ENCODE peak calls at places on chromosomes 2 and 18, in six cellular contexts. Y, Q, I, M, J and D are unnamed samples. For H3K27me3, the result is how much of the 10 kb centered on the place peaks cover.

GRCh38 chr2:98601532-98602132 is 6.7 kb downstream of the COA5 start:
- DNase-seq in Y (no peak), Q (no peak), I (no peak), M (peak), J (peak), D (peak)

GRCh38 chr2:12325806-12326205 is 390.9 kb upstream of the TRIB2 start:
- DNase-seq in Y (no peak), Q (no peak), I (no peak), M (no peak), J (no peak), D (no peak)

GRCh38 chr2:140786585-140786984 is 1344.2 kb downstream of the LRP1B start:
- DNase-seq in Y (no peak), Q (no peak), I (no peak), M (no peak), J (peak), D (no peak)

GRCh38 chr2:96548558-96549465 is 12.3 kb downstream of the ARID5A start:
- DNase-seq in Y (no peak), Q (peak), I (no peak), M (no peak), J (no peak), D (no peak)

GRCh38 chr2:191539068-191539467 is 138.9 kb upstream of the NABP1 start:
- DNase-seq in Y (no peak), Q (no peak), I (no peak), M (no peak), J (peak), D (peak)

GRCh38 chr2:85009019-85009618 is 38.2 kb downstream of the KCMF1 start:
- DNase-seq in Y (no peak), Q (no peak), I (no peak), M (no peak), J (no peak), D (no peak)

GRCh38 chr2:165868211-165868610 is 74.2 kb upstream of the GALNT3 start:
- DNase-seq in Y (no peak), Q (no peak), I (no peak), M (no peak), J (no peak), D (no peak)

GRCh38 chr2:2742745-2743144 is 411.7 kb upstream of the MYT1L start:
- DNase-seq in Y (no peak), Q (no peak), I (no peak), M (no peak), J (no peak), D (no peak)

GRCh38 chr2:11962707-11963358 is 216.4 kb downstream of the LPIN1 start:
- DNase-seq in Y (no peak), Q (no peak), I (no peak), M (no peak), J (no peak), D (no peak)

GRCh38 chr2:114005110-114005783 is 115.4 kb downstream of the ACTR3 start:
- DNase-seq in Y (no peak), Q (no peak), I (no peak), M (no peak), J (no peak), D (no peak)

GRCh38 chr2:109089602-109090300 is 39.3 kb upstream of the SH3RF3 start:
- DNase-seq in Y (no peak), Q (no peak), I (no peak), M (no peak), J (no peak), D (no peak)

GRCh38 chr2:109516445-109517117 is 97.2 kb downstream of the SEPTIN10 start:
- DNase-seq in Y (no peak), Q (no peak), I (no peak), M (no peak), J (peak), D (peak)

GRCh38 chr2:216492951-216493685 is 5.5 kb upstream of the RPL37A start:
- DNase-seq in Y (no peak), Q (no peak), I (no peak), M (no peak), J (no peak), D (no peak)

GRCh38 chr2:221943078-221943810 is 355.6 kb downstream of the PAX3 start:
- DNase-seq in Y (no peak), Q (no peak), I (peak), M (no peak), J (no peak), D (no peak)

GRCh38 chr18:21740474-21740723 is 193 bp upstream of the MIB1 start:
- DNase-seq in Y (peak), Q (peak), I (peak), M (no peak), J (peak), D (no peak)

GRCh38 chr2:144151877-144152276 is 368.0 kb downstream of the ZEB2 start:
- DNase-seq in Y (no peak), Q (no peak), I (no peak), M (no peak), J (no peak), D (no peak)

GRCh38 chr2:161030260-161031063 is 129.8 kb upstream of the TANK start:
- DNase-seq in Y (no peak), Q (no peak), I (peak), M (peak), J (no peak), D (no peak)

GRCh38 chr2:27800856-27801255 is 29.3 kb downstream of the MRPL33 start:
- DNase-seq in Y (no peak), Q (no peak), I (no peak), M (no peak), J (no peak), D (no peak)

GRCh38 chr2:7013761-7014160 is 96.5 kb downstream of the RNF144A start:
- DNase-seq in Y (no peak), Q (no peak), I (no peak), M (no peak), J (no peak), D (no peak)

GRCh38 chr2:230360028-230360427 is 33.0 kb downstream of the SP140L start:
- DNase-seq in Y (no peak), Q (no peak), I (no peak), M (no peak), J (no peak), D (no peak)

GRCh38 chr2:70124983-70125480 is 37.8 kb downstream of the PCBP1 start:
- DNase-seq in Y (no peak), Q (peak), I (peak), M (peak), J (peak), D (no peak)

GRCh38 chr2:151175857-151176256 is 85.8 kb downstream of the RBM43 start:
- DNase-seq in Y (no peak), Q (no peak), I (no peak), M (no peak), J (no peak), D (no peak)

GRCh38 chr2:102618452-102619413 is 620 bp upstream of the SLC9A2 start:
- DNase-seq in Y (no peak), Q (peak), I (no peak), M (no peak), J (peak), D (peak)

GRCh38 chr18:27778441-27778840 is 398.5 kb downstream of the CDH2 start:
- DNase-seq in Y (no peak), Q (no peak), I (no peak), M (no peak), J (peak), D (no peak)

GRCh38 chr2:65070172-65070830 is 14.1 kb downstream of the CEP68 start:
- DNase-seq in Y (no peak), Q (no peak), I (no peak), M (no peak), J (no peak), D (no peak)

GRCh38 chr18:79540914-79541301 is 138.7 kb upstream of the CTDP1 start:
- DNase-seq in Y (no peak), Q (no peak), I (peak), M (peak), J (no peak), D (no peak)

GRCh38 chr2:197131558-197131855 is 179.1 kb downstream of the ANKRD44 start:
- DNase-seq in Y (no peak), Q (no peak), I (no peak), M (no peak), J (no peak), D (no peak)

GRCh38 chr2:180829261-180829660 is 151.1 kb upstream of the UBE2E3 start:
- DNase-seq in Y (no peak), Q (no peak), I (no peak), M (no peak), J (no peak), D (no peak)

GRCh38 chr2:241272298-241272721 is 43.2 kb downstream of the HDLBP start:
- DNase-seq in Y (no peak), Q (peak), I (peak), M (peak), J (peak), D (no peak)

GRCh38 chr2:119871725-119872124 is 112.0 kb downstream of the PTPN4 start:
- DNase-seq in Y (no peak), Q (no peak), I (no peak), M (no peak), J (no peak), D (no peak)

GRCh38 chr2:237494066-237494465 is 7.0 kb downstream of the MLPH start:
- DNase-seq in Y (no peak), Q (no peak), I (no peak), M (no peak), J (no peak), D (no peak)

GRCh38 chr2:176554107-176555048 is 285.1 kb downstream of the MTX2 start:
- DNase-seq in Y (no peak), Q (no peak), I (no peak), M (no peak), J (peak), D (no peak)

GRCh38 chr18:74331404-74331803 is 15.8 kb downstream of the C18orf63 start:
- DNase-seq in Y (no peak), Q (no peak), I (no peak), M (no peak), J (peak), D (no peak)

GRCh38 chr2:212451786-212452200 is 86.8 kb downstream of the ERBB4 start:
- DNase-seq in Y (no peak), Q (no peak), I (no peak), M (no peak), J (peak), D (no peak)

GRCh38 chr18:59672125-59672769 is 25.0 kb downstream of the CCBE1 start:
- DNase-seq in Y (no peak), Q (no peak), I (no peak), M (no peak), J (no peak), D (no peak)

GRCh38 chr2:143177081-143177786 is 48.0 kb downstream of the ARHGAP15 start:
- DNase-seq in Y (no peak), Q (no peak), I (no peak), M (no peak), J (no peak), D (no peak)

GRCh38 chr2:201185863-201186262 is 2.9 kb downstream of the CASP10 start:
- DNase-seq in Y (no peak), Q (no peak), I (no peak), M (no peak), J (no peak), D (no peak)

GRCh38 chr2:26636935-26637334 is 4.2 kb downstream of the CIB4 start:
- DNase-seq in Y (no peak), Q (no peak), I (no peak), M (no peak), J (no peak), D (no peak)

GRCh38 chr2:26633351-26633945 is 7.7 kb downstream of the CIB4 start:
- DNase-seq in Y (no peak), Q (peak), I (no peak), M (no peak), J (no peak), D (no peak)

GRCh38 chr2:26633993-26634392 is 7.2 kb downstream of the CIB4 start:
- DNase-seq in Y (no peak), Q (no peak), I (no peak), M (no peak), J (no peak), D (no peak)

GRCh38 chr2:26634636-26635230 is 6.4 kb downstream of the CIB4 start:
- DNase-seq in Y (no peak), Q (peak), I (no peak), M (no peak), J (no peak), D (no peak)

GRCh38 chr2:26635401-26635800 is 5.8 kb downstream of the CIB4 start:
- DNase-seq in Y (no peak), Q (no peak), I (no peak), M (no peak), J (no peak), D (no peak)
- H3K27me3 ChIP-seq in Y (under half), Q (under half), I (under half), M (under half), J (under half), D (under half)

DNA sequence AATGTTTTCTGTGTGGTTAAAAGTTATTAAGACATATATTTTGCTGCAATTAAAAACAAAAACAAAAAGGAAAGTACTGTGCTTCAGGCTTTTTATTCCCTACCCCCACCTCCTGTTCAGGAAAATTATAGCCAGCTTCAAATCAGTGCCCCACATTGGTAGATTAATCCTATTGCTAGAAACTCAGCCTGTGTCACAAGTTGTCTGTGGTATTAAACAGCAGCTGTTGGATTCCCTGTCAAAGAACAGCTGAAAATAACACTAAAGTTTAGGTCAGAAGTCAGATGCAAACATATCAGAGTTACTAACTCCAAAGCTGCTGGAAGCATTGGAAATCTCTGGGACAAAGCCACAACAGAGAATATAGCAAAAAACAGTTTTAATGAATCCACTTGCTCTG is 798 bp upstream of the CCDC141 start:
- DNase-seq in Y (no peak), Q (no peak), I (no peak), M (no peak), J (no peak), D (no peak)
- H3K4me3 ChIP-seq in Y (no peak), Q (no peak), I (no peak), M (peak), J (peak), D (no peak)

DNA sequence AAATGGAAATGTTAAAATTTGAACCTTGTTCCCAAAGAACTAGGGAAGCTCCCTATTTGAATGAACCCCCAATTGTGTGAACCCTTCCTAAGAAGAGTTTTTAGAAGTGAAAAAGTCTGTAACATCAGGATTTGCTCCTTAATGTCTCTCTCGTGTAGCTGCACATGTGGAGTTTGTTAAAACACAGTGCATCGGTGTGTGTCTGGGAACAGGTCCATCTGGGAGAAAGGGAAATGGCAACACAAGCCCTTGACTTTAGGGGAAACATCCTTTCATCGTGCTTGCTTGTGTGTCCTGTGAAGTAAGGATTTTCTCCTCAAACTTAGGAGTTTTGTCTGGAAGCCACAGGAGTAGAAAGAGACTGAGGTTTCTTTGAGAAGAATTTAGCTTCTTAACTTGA is 203.9 kb downstream of the PRKCE start:
- DNase-seq in Y (no peak), Q (no peak), I (no peak), M (no peak), J (no peak), D (no peak)
- H3K27ac ChIP-seq in Y (no peak), Q (no peak), I (no peak), M (no peak), J (no peak), D (no peak)

GRCh38 chr2:157304811-157305712 is 20.6 kb downstream of the ERMN start:
- DNase-seq in Y (no peak), Q (no peak), I (no peak), M (no peak), J (no peak), D (no peak)
- H3K27me3 ChIP-seq in Y (under half), Q (under half), I (under half), M (under half), J (under half), D (under half)

GRCh38 chr2:18588049-18588448 is 1.3 kb downstream of the NT5C1B start:
- DNase-seq in Y (no peak), Q (no peak), I (no peak), M (no peak), J (no peak), D (no peak)
- H3K4me3 ChIP-seq in Y (no peak), Q (no peak), I (no peak), M (no peak), J (no peak), D (no peak)